ENCODE peak calls at places on chromosomes 1 and 21, in six cellular contexts. D, H, O, A, B and C are unnamed samples.

GRCh38 chr1:23796466-23797271 is 3.9 kb downstream of the GALE start:
- DNase-seq in A (no peak), D (peak), B (no peak), O (no peak), H (peak), C (no peak)

GRCh38 chr1:13764533-13764932 is 64.5 kb downstream of the PRDM2 start:
- DNase-seq in A (no peak), B (no peak), D (no peak), O (no peak), H (no peak), C (no peak)

GRCh38 chr1:230262867-230263572 is 163.1 kb downstream of the PGBD5 start:
- DNase-seq in O (no peak), H (no peak), A (no peak), D (no peak), B (no peak), C (no peak)

GRCh38 chr1:107430540-107431228 is 289.8 kb downstream of the NTNG1 start:
- DNase-seq in D (no peak), H (peak), B (no peak), A (peak), O (no peak), C (no peak)

GRCh38 chr21:44011774-44012473 is at the start of gene TRAPPC10:
- DNase-seq in B (peak), D (peak), H (peak), O (peak), A (peak), C (peak)

GRCh38 chr1:83961571-83962295 is 37.2 kb downstream of the TTLL7 start:
- DNase-seq in A (no peak), B (no peak), H (no peak), O (no peak), D (no peak), C (no peak)

GRCh38 chr1:6448749-6449631 is 17.0 kb downstream of the TNFRSF25 start:
- DNase-seq in H (no peak), B (peak), A (no peak), D (no peak), O (no peak), C (no peak)

GRCh38 chr1:223683586-223684487 is 18.3 kb upstream of the CAPN8 start:
- DNase-seq in O (peak), A (peak), D (no peak), B (peak), H (peak), C (peak)

GRCh38 chr1:180150982-180151381 is 3.7 kb upstream of the QSOX1 start:
- DNase-seq in D (no peak), H (no peak), A (no peak), O (no peak), B (no peak), C (no peak)

GRCh38 chr1:162633327-162633762 is 1.1 kb downstream of the DDR2 start:
- DNase-seq in B (no peak), A (no peak), D (no peak), O (no peak), H (no peak), C (peak)
- TF ChIP-seq CTCF in B (no peak), A (no peak), D (no peak), O (no peak), H (no peak), C (peak)

DNA sequence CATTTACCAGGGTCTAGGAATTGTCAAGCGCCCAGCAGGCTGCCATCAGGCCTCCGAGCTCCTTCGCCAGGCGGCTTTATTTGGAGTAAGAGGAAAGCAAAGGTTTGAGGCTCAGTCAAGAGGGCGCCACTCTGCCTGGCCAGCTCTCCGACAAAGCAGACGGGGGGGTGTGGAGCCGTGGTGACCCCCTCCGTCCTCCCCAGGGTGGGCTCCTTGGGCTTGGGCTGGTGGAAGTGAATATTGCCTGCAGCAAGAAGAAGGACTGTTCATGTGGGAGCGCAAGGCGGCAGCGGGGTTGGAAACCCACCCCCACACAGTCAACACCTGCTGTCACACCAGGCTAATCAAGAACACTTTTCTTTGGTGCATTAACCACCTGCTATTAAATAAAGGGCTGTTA is 14.6 kb downstream of the EPHX1 start:
- DNase-seq in D (no peak), O (peak), H (no peak), A (no peak), B (no peak), C (no peak)
- TF ChIP-seq CTCF in D (no peak), O (no peak), H (no peak), A (no peak), B (no peak), C (no peak)

DNA sequence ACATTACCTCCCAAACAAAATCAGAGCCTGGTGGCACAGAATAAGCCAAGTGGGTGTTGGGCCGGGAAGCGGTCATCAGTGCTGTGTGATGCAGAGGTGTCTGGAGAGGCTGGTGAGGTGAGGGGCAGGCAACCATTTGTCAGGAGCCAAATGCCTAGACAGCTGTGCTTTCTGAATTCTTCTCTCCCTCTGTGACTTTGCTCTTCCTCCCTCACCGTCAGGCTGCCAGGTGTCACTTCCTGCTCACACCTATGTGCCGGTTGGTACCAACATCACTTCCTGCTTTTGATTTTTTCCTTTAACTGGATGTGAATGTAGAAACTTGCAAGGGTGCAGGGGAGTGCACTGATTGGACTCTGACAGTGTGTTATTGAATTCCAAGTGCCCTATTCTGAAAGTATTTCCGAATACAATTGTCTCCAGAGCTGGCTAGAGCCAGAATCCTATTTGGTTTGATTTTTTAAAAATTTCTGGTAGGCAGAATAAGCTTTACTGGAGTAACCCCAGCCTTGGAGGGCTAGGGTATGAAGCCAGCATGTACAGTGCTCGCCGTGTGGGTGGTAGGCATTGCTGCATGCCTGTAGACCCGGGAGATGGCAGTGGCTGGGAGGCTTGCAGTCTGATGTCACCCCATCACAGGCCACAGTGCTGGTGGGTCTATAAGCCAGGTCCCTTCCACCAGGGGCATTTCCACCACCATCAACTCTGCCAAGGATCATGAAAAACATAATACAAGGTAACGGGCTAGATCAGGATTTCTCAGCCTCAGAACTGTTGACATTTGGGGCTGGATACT is 210.9 kb downstream of the KAZN start:
- DNase-seq in B (no peak), A (no peak), H (no peak), D (no peak), O (no peak), C (no peak)
- TF ChIP-seq CTCF in B (no peak), A (no peak), H (no peak), D (no peak), O (no peak), C (no peak)

DNA sequence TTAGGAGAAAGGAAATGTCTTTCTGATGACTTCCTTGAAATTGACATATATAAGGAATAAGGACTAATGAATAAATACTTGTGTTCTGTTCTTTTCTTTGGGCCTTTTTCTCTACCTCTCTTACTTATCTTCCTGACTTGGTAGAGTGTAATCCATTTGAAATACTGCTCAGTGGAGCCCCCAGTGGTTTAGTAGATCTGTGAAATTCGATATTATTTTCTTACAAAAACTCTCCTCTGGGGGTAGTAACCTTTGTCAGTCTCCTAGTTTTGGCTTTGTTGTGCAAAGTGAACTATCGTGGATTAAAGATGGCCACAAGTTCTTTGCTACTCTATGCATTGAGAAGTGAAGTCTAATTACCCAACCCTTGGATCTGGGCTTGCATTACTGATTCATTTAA is 48.8 kb downstream of the DUSP10 start:
- DNase-seq in H (no peak), A (no peak), O (no peak), B (no peak), D (no peak), C (no peak)
- TF ChIP-seq CTCF in H (no peak), A (no peak), O (no peak), B (no peak), D (no peak), C (peak)

GRCh38 chr1:246004281-246004680 is 502.8 kb downstream of the SMYD3 start:
- DNase-seq in O (no peak), A (no peak), H (no peak), D (no peak), B (no peak), C (no peak)

GRCh38 chr1:246001821-246002220 is 505.3 kb downstream of the SMYD3 start:
- DNase-seq in D (no peak), H (no peak), B (no peak), A (no peak), O (no peak), C (peak)

GRCh38 chr1:246005067-246005466 is 502.0 kb downstream of the SMYD3 start:
- DNase-seq in O (no peak), B (no peak), A (peak), D (no peak), H (no peak), C (peak)

GRCh38 chr1:246002725-246003441 is 504.2 kb downstream of the SMYD3 start:
- DNase-seq in B (peak), O (peak), H (peak), A (peak), D (peak), C (peak)

GRCh38 chr1:246003442-246003730 is 503.7 kb downstream of the SMYD3 start:
- DNase-seq in O (no peak), B (no peak), A (no peak), D (no peak), H (no peak), C (no peak)
- TF ChIP-seq CTCF in O (no peak), B (peak), A (peak), D (no peak), H (no peak), C (peak)

GRCh38 chr1:177256153-177256814 is 85.5 kb downstream of the BRINP2 start:
- DNase-seq in B (peak), D (peak), A (peak), H (peak), O (peak), C (peak)
- TF ChIP-seq CTCF in B (peak), D (peak), A (no peak), H (peak), O (peak), C (peak)

DNA sequence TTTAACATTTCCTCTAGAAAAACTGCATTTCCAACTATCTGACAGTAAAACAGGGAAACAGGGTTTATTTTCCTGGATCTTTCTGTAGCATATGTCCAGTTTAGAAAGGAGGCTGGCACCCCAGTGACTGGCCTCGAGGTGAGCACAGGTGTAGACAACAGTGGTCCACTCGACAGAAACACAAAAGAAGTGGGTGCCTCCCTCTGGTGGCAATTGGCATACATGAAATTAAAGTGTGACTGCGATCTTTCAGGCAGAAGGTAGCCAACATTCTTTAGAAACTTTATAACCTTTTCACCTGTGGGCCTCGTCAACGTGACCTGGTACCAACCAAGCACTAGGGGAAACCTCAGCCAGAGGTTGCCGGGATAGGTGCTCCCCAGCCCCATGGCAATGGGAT is 44.0 kb downstream of the PCP4 start:
- DNase-seq in B (no peak), A (no peak), O (no peak), D (no peak), H (no peak), C (no peak)
- TF ChIP-seq CTCF in B (peak), A (no peak), O (no peak), D (peak), H (no peak), C (peak)

GRCh38 chr1:11059990-11060948 is at the start of gene SRM:
- DNase-seq in D (peak), H (peak), A (peak), B (peak), O (peak), C (peak)
- TF ChIP-seq CTCF in D (no peak), H (peak), A (no peak), B (peak), O (peak), C (peak)

DNA sequence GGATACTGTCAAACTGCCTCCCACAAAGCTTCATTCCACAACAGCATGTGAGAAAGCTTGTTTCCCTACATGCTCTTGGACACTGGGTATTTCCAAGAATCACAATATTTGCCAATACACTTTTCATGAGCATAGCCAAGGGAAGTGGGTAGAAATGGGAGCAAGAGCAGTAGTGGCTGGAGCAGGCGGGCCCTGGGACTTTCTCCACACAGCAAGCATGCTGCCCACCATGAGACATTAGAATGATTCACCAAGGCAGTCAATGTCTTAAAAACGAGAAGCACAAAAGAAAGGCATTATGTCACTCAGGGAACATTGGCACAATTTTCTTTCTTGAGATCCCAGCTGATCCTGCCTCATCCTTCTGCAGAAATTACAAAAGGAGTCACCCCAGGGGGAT is 371.6 kb upstream of the RUNX1 start:
- DNase-seq in D (no peak), H (no peak), O (no peak), A (no peak), B (no peak), C (no peak)
- TF ChIP-seq CTCF in D (no peak), H (no peak), O (no peak), A (no peak), B (no peak), C (no peak)